ENCODE peak calls at places on chromosomes 4 and X, in seven cellular contexts. One of them, this sample, is unnamed.
A peak's percentile ranks its signal among the peaks of the same experiment; 100 is the strongest.

GRCh38 chr4:186264660-186265059 is 1.3 kb upstream of the F11 start:
- DNase-seq in fibroblast of the aortic adventitia: no peak
- DNase-seq in tibial artery: no peak
- DNase-seq in astrocyte: no peak
- DNase-seq in right cardiac atrium: no peak
- DNase-seq in fibroblast of lung: no peak
- DNase-seq in mucosa of descending colon: no peak
- DNase-seq in this sample: no peak

GRCh38 chrX:102950908-102951866 is 14.1 kb downstream of the RAB40AL start:
- DNase-seq in right cardiac atrium: peak; percentile 25
- DNase-seq in tibial artery: peak; percentile 35
- DNase-seq in fibroblast of lung: peak; percentile 32
- DNase-seq in mucosa of descending colon: peak; percentile 73
- DNase-seq in fibroblast of the aortic adventitia: peak; percentile 51
- DNase-seq in astrocyte: peak; percentile 9
- DNase-seq in this sample: peak; percentile 39

GRCh38 chrX:45849261-45849660 is 648.6 kb upstream of the DIPK2B start:
- DNase-seq in fibroblast of lung: peak; percentile 91
- DNase-seq in fibroblast of the aortic adventitia: peak; percentile 77
- DNase-seq in mucosa of descending colon: peak; percentile 10
- DNase-seq in right cardiac atrium: no peak
- DNase-seq in tibial artery: no peak
- DNase-seq in astrocyte: peak; percentile 89
- DNase-seq in this sample: peak; percentile 84

GRCh38 chr4:188728359-188728758 is 589.1 kb downstream of the TRIML1 start:
- DNase-seq in right cardiac atrium: no peak
- DNase-seq in fibroblast of lung: no peak
- DNase-seq in tibial artery: no peak
- DNase-seq in fibroblast of the aortic adventitia: no peak
- DNase-seq in astrocyte: no peak
- DNase-seq in mucosa of descending colon: no peak
- DNase-seq in this sample: no peak

GRCh38 chr4:186904104-186904503 is 180.4 kb upstream of the FAT1 start:
- DNase-seq in right cardiac atrium: no peak
- DNase-seq in fibroblast of lung: peak; percentile 90
- DNase-seq in fibroblast of the aortic adventitia: peak; percentile 61
- DNase-seq in astrocyte: peak; percentile 88
- DNase-seq in mucosa of descending colon: no peak
- DNase-seq in tibial artery: no peak
- DNase-seq in this sample: peak; percentile 96

GRCh38 chrX:85922821-85923220 is 124.5 kb downstream of the CHM start:
- DNase-seq in astrocyte: peak; percentile 60
- DNase-seq in mucosa of descending colon: no peak
- DNase-seq in fibroblast of the aortic adventitia: peak; percentile 48
- DNase-seq in tibial artery: no peak
- DNase-seq in right cardiac atrium: no peak
- DNase-seq in fibroblast of lung: peak; percentile 65
- DNase-seq in this sample: peak; percentile 76

GRCh38 chr4:69147334-69147733 is 51.1 kb downstream of the UGT2B7 start:
- DNase-seq in fibroblast of the aortic adventitia: no peak
- DNase-seq in right cardiac atrium: no peak
- DNase-seq in fibroblast of lung: no peak
- DNase-seq in mucosa of descending colon: no peak
- DNase-seq in tibial artery: no peak
- DNase-seq in astrocyte: no peak
- DNase-seq in this sample: no peak

GRCh38 chr4:95387719-95388118 is 161.1 kb downstream of the UNC5C start:
- DNase-seq in tibial artery: no peak
- DNase-seq in mucosa of descending colon: no peak
- DNase-seq in astrocyte: peak; percentile 4
- DNase-seq in fibroblast of the aortic adventitia: no peak
- DNase-seq in right cardiac atrium: no peak
- DNase-seq in fibroblast of lung: peak; percentile 15
- DNase-seq in this sample: no peak

GRCh38 chr4:5267418-5267817 is 216.1 kb downstream of the STK32B start:
- DNase-seq in astrocyte: no peak
- DNase-seq in right cardiac atrium: no peak
- DNase-seq in fibroblast of lung: peak; percentile 1
- DNase-seq in tibial artery: no peak
- DNase-seq in mucosa of descending colon: no peak
- DNase-seq in fibroblast of the aortic adventitia: no peak
- DNase-seq in this sample: no peak

GRCh38 chr4:54547299-54548097 is 110.3 kb upstream of the KIT start:
- DNase-seq in fibroblast of lung: no peak
- DNase-seq in fibroblast of the aortic adventitia: no peak
- DNase-seq in right cardiac atrium: no peak
- DNase-seq in mucosa of descending colon: peak; percentile 62
- DNase-seq in astrocyte: no peak
- DNase-seq in tibial artery: no peak
- DNase-seq in this sample: peak; percentile 26

GRCh38 chr4:87219648-87220093 is 747 bp downstream of the KLHL8 start:
- DNase-seq in fibroblast of lung: peak; percentile 45
- DNase-seq in mucosa of descending colon: peak; percentile 69
- DNase-seq in right cardiac atrium: peak; percentile 54
- DNase-seq in astrocyte: peak; percentile 35
- DNase-seq in tibial artery: peak; percentile 37
- DNase-seq in fibroblast of the aortic adventitia: no peak
- DNase-seq in this sample: peak; percentile 18

GRCh38 chrX:110795645-110796510 is at the start of gene CHRDL1:
- DNase-seq in fibroblast of lung: peak; percentile 45
- DNase-seq in mucosa of descending colon: peak; percentile 2
- DNase-seq in tibial artery: peak; percentile 41
- DNase-seq in fibroblast of the aortic adventitia: no peak
- DNase-seq in astrocyte: peak; percentile 23
- DNase-seq in right cardiac atrium: peak; percentile 49
- DNase-seq in this sample: no peak

GRCh38 chr4:23789765-23790164 is 100.1 kb downstream of the PPARGC1A start:
- DNase-seq in mucosa of descending colon: no peak
- DNase-seq in fibroblast of the aortic adventitia: peak; percentile 38
- DNase-seq in right cardiac atrium: peak; percentile 63
- DNase-seq in astrocyte: peak; percentile 81
- DNase-seq in tibial artery: peak; percentile 70
- DNase-seq in fibroblast of lung: peak; percentile 83
- DNase-seq in this sample: no peak

GRCh38 chrX:54045563-54046228 is 1.4 kb upstream of the PHF8 start:
- DNase-seq in tibial artery: no peak
- DNase-seq in astrocyte: no peak
- DNase-seq in mucosa of descending colon: no peak
- DNase-seq in fibroblast of lung: no peak
- DNase-seq in fibroblast of the aortic adventitia: no peak
- DNase-seq in right cardiac atrium: no peak
- DNase-seq in this sample: no peak

GRCh38 chrX:135185795-135186443 is 14.7 kb upstream of the CT55 start:
- DNase-seq in mucosa of descending colon: peak; percentile 26
- DNase-seq in fibroblast of lung: peak; percentile 35
- DNase-seq in tibial artery: peak; percentile 22
- DNase-seq in fibroblast of the aortic adventitia: peak; percentile 64
- DNase-seq in astrocyte: peak; percentile 5
- DNase-seq in right cardiac atrium: peak; percentile 27
- DNase-seq in this sample: peak; percentile 51

GRCh38 chrX:155959018-155959587 is 38.4 kb upstream of the IL9R start:
- DNase-seq in right cardiac atrium: no peak
- DNase-seq in fibroblast of lung: no peak
- DNase-seq in fibroblast of the aortic adventitia: no peak
- DNase-seq in tibial artery: no peak
- DNase-seq in mucosa of descending colon: no peak
- DNase-seq in astrocyte: no peak
- DNase-seq in this sample: no peak

GRCh38 chrX:93420635-93421034 is 252.7 kb downstream of the NAP1L3 start:
- DNase-seq in fibroblast of the aortic adventitia: peak; percentile 5
- DNase-seq in tibial artery: no peak
- DNase-seq in fibroblast of lung: no peak
- DNase-seq in astrocyte: no peak
- DNase-seq in mucosa of descending colon: peak; percentile 1
- DNase-seq in right cardiac atrium: no peak
- DNase-seq in this sample: no peak

GRCh38 chr4:25367004-25367621 is 9.9 kb upstream of the ANAPC4 start:
- DNase-seq in right cardiac atrium: no peak
- DNase-seq in astrocyte: peak; percentile 16
- DNase-seq in mucosa of descending colon: peak; percentile 30
- DNase-seq in fibroblast of the aortic adventitia: peak; percentile 75
- DNase-seq in fibroblast of lung: peak; percentile 37
- DNase-seq in tibial artery: no peak
- DNase-seq in this sample: peak; percentile 44

GRCh38 chr4:38044060-38044459 is 83.9 kb downstream of the PTTG2 start:
- DNase-seq in mucosa of descending colon: no peak
- DNase-seq in fibroblast of lung: no peak
- DNase-seq in tibial artery: no peak
- DNase-seq in right cardiac atrium: no peak
- DNase-seq in fibroblast of the aortic adventitia: no peak
- DNase-seq in astrocyte: no peak
- DNase-seq in this sample: no peak

GRCh38 chr4:38055566-38055965 is 95.4 kb downstream of the PTTG2 start:
- DNase-seq in astrocyte: no peak
- DNase-seq in right cardiac atrium: no peak
- DNase-seq in fibroblast of the aortic adventitia: no peak
- DNase-seq in fibroblast of lung: no peak
- DNase-seq in mucosa of descending colon: no peak
- DNase-seq in tibial artery: no peak
- DNase-seq in this sample: no peak

GRCh38 chr4:38050560-38051350 is 90.6 kb downstream of the PTTG2 start:
- DNase-seq in tibial artery: no peak
- DNase-seq in right cardiac atrium: no peak
- DNase-seq in astrocyte: peak; percentile 22
- DNase-seq in fibroblast of lung: peak; percentile 45
- DNase-seq in mucosa of descending colon: no peak
- DNase-seq in fibroblast of the aortic adventitia: peak; percentile 65
- DNase-seq in this sample: no peak

GRCh38 chr4:38046735-38047487 is 86.7 kb downstream of the PTTG2 start:
- DNase-seq in mucosa of descending colon: no peak
- DNase-seq in tibial artery: no peak
- DNase-seq in right cardiac atrium: no peak
- DNase-seq in astrocyte: peak; percentile 14
- DNase-seq in fibroblast of the aortic adventitia: peak; percentile 37
- DNase-seq in fibroblast of lung: peak; percentile 22
- DNase-seq in this sample: no peak

DNA sequence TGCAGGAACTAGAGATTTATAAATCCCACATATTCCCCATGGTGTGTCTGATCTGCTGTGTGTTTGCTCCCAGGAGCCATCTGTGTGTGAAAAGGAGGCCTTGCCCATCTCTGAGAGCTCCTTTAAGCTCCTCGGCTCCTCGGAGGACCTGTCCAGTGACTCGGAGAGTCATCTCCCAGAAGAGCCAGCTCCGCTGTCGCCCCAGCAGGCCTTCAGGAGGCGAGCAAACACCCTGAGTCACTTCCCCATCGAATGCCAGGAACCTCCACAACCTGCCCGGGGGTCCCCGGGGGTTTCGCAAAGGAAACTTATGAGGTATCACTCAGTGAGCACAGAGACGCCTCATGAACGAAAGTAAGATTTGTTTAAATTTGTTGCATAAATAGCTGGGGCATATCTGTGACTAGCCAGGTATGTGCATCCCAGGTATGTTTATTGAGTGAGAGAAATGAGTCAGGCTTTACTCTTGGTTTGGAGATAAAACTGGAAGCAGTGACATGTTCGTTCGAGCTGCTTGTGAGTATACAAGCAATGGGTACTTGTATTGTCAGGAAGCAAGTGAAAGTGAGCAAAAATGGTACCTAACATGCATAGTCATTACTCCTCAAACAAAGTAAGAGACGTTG is 89.5 kb downstream of the PTTG2 start:
- DNase-seq in astrocyte: no peak
- DNase-seq in tibial artery: no peak
- DNase-seq in right cardiac atrium: no peak
- DNase-seq in mucosa of descending colon: no peak
- DNase-seq in fibroblast of the aortic adventitia: no peak
- DNase-seq in fibroblast of lung: no peak
- DNase-seq in this sample: peak; percentile 93
- H3K4me3 ChIP-seq in astrocyte: no peak overlapping the region
- H3K4me3 ChIP-seq in tibial artery: no peak overlapping the region
- H3K4me3 ChIP-seq in right cardiac atrium: no peak overlapping the region
- H3K4me3 ChIP-seq in mucosa of descending colon: no peak overlapping the region
- H3K4me3 ChIP-seq in fibroblast of the aortic adventitia: no peak overlapping the region
- H3K4me3 ChIP-seq in fibroblast of lung: no peak overlapping the region
- H3K4me3 ChIP-seq in this sample: peak overlapping the region; percentile 12

GRCh38 chr4:55830048-55830447 is 10.5 kb downstream of the EXOC1L start:
- DNase-seq in fibroblast of the aortic adventitia: no peak
- DNase-seq in fibroblast of lung: no peak
- DNase-seq in tibial artery: no peak
- DNase-seq in right cardiac atrium: no peak
- DNase-seq in mucosa of descending colon: no peak
- DNase-seq in astrocyte: no peak
- DNase-seq in this sample: no peak

GRCh38 chr4:55824865-55825264 is 5.3 kb downstream of the EXOC1L start:
- DNase-seq in fibroblast of lung: no peak
- DNase-seq in fibroblast of the aortic adventitia: no peak
- DNase-seq in right cardiac atrium: no peak
- DNase-seq in astrocyte: no peak
- DNase-seq in mucosa of descending colon: no peak
- DNase-seq in tibial artery: no peak
- DNase-seq in this sample: no peak

GRCh38 chr4:55830741-55831140 is 11.2 kb downstream of the EXOC1L start:
- DNase-seq in tibial artery: no peak
- DNase-seq in astrocyte: no peak
- DNase-seq in fibroblast of lung: no peak
- DNase-seq in right cardiac atrium: no peak
- DNase-seq in fibroblast of the aortic adventitia: no peak
- DNase-seq in mucosa of descending colon: no peak
- DNase-seq in this sample: no peak

GRCh38 chr4:55826986-55827385 is 7.4 kb downstream of the EXOC1L start:
- DNase-seq in right cardiac atrium: no peak
- DNase-seq in tibial artery: no peak
- DNase-seq in astrocyte: no peak
- DNase-seq in fibroblast of the aortic adventitia: no peak
- DNase-seq in mucosa of descending colon: no peak
- DNase-seq in fibroblast of lung: no peak
- DNase-seq in this sample: no peak

DNA sequence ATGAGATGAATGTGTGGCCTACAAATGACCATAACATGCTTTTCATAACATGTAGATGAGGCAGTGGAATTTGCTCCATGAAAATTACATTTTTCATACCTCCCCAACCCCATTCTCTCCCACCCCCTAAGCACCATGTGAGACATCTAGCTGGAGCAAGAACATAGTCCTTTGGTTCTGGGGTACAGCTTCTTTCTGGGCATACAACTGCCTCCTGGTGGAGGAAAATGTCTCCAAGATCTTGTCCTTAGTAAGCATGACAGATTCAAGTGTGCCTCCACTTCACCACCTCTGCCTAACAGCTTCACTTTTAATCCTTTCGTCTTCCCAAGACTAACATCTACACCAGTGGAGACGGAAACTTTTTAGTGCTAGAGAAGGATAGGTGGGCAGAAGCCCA is 8.0 kb downstream of the EXOC1L start:
- DNase-seq in fibroblast of the aortic adventitia: no peak
- DNase-seq in right cardiac atrium: no peak
- DNase-seq in fibroblast of lung: no peak
- DNase-seq in astrocyte: no peak
- DNase-seq in tibial artery: no peak
- DNase-seq in mucosa of descending colon: no peak
- DNase-seq in this sample: no peak
- H3K4me3 ChIP-seq in fibroblast of the aortic adventitia: no peak overlapping the region
- H3K4me3 ChIP-seq in right cardiac atrium: no peak overlapping the region
- H3K4me3 ChIP-seq in fibroblast of lung: no peak overlapping the region
- H3K4me3 ChIP-seq in astrocyte: no peak overlapping the region
- H3K4me3 ChIP-seq in tibial artery: no peak overlapping the region
- H3K4me3 ChIP-seq in mucosa of descending colon: no peak overlapping the region
- H3K4me3 ChIP-seq in this sample: no peak overlapping the region

GRCh38 chr4:1171306-1172227 is 816 bp downstream of the SPON2 start:
- DNase-seq in mucosa of descending colon: peak; percentile 27
- DNase-seq in fibroblast of the aortic adventitia: no peak
- DNase-seq in right cardiac atrium: peak; percentile 34
- DNase-seq in astrocyte: no peak
- DNase-seq in fibroblast of lung: no peak
- DNase-seq in tibial artery: peak; percentile 25
- DNase-seq in this sample: no peak
- H3K4me3 ChIP-seq in mucosa of descending colon: no peak overlapping the region
- H3K4me3 ChIP-seq in fibroblast of the aortic adventitia: peak overlapping the region; percentile 53
- H3K4me3 ChIP-seq in right cardiac atrium: peak overlapping the region; percentile 14
- H3K4me3 ChIP-seq in astrocyte: peak overlapping the region; percentile 42
- H3K4me3 ChIP-seq in fibroblast of lung: peak overlapping the region; percentile 72
- H3K4me3 ChIP-seq in tibial artery: peak overlapping the region; percentile 42
- H3K4me3 ChIP-seq in this sample: no peak overlapping the region

GRCh38 chr4:123936615-123937014 is 540.0 kb downstream of the SPRY1 start:
- DNase-seq in fibroblast of the aortic adventitia: no peak
- DNase-seq in right cardiac atrium: no peak
- DNase-seq in tibial artery: no peak
- DNase-seq in astrocyte: peak; percentile 12
- DNase-seq in mucosa of descending colon: no peak
- DNase-seq in fibroblast of lung: peak; percentile 19
- DNase-seq in this sample: no peak
- H3K4me3 ChIP-seq in fibroblast of the aortic adventitia: no peak overlapping the region
- H3K4me3 ChIP-seq in right cardiac atrium: no peak overlapping the region
- H3K4me3 ChIP-seq in tibial artery: no peak overlapping the region
- H3K4me3 ChIP-seq in astrocyte: no peak overlapping the region
- H3K4me3 ChIP-seq in mucosa of descending colon: no peak overlapping the region
- H3K4me3 ChIP-seq in fibroblast of lung: no peak overlapping the region
- H3K4me3 ChIP-seq in this sample: no peak overlapping the region